ENCODE peak calls at places on chromosomes 6 and 20, in six cellular contexts. One of them, this sample, is unnamed.
A peak's percentile ranks its signal among the peaks of the same experiment; 100 is the strongest.

GRCh38 chr6:64280569-64280968 is 645.0 kb downstream of the PHF3 start:
- DNase-seq in breast epithelium: no peak
- DNase-seq in NAMALWA: peak; percentile 28
- DNase-seq in left ventricle myocardium superior: no peak
- DNase-seq in fibroblast of pulmonary artery: peak; percentile 69
- DNase-seq in GM04504: no peak
- DNase-seq in this sample: no peak

GRCh38 chr6:7673063-7673536 is 52.8 kb upstream of the BMP6 start:
- DNase-seq in fibroblast of pulmonary artery: peak; percentile 42
- DNase-seq in NAMALWA: peak; percentile 83
- DNase-seq in GM04504: no peak
- DNase-seq in breast epithelium: no peak
- DNase-seq in left ventricle myocardium superior: peak; percentile 58
- DNase-seq in this sample: no peak

GRCh38 chr20:23341073-23341472 is 9.5 kb upstream of the NXT1 start:
- DNase-seq in GM04504: no peak
- DNase-seq in left ventricle myocardium superior: no peak
- DNase-seq in NAMALWA: no peak
- DNase-seq in fibroblast of pulmonary artery: no peak
- DNase-seq in breast epithelium: no peak
- DNase-seq in this sample: no peak

GRCh38 chr6:33330736-33331135 is 13.2 kb upstream of the ZBTB22 start:
- DNase-seq in left ventricle myocardium superior: no peak
- DNase-seq in NAMALWA: no peak
- DNase-seq in breast epithelium: no peak
- DNase-seq in fibroblast of pulmonary artery: no peak
- DNase-seq in GM04504: no peak
- DNase-seq in this sample: no peak

GRCh38 chr20:18537651-18538050 is 29.6 kb upstream of the SMIM26 start:
- DNase-seq in fibroblast of pulmonary artery: no peak
- DNase-seq in GM04504: no peak
- DNase-seq in breast epithelium: no peak
- DNase-seq in left ventricle myocardium superior: no peak
- DNase-seq in NAMALWA: no peak
- DNase-seq in this sample: no peak

GRCh38 chr6:137750284-137750683 is 116.8 kb upstream of the TNFAIP3 start:
- DNase-seq in breast epithelium: no peak
- DNase-seq in left ventricle myocardium superior: no peak
- DNase-seq in fibroblast of pulmonary artery: no peak
- DNase-seq in NAMALWA: no peak
- DNase-seq in GM04504: no peak
- DNase-seq in this sample: no peak

GRCh38 chr20:38863024-38863851 is 57.7 kb downstream of the PPP1R16B start:
- DNase-seq in NAMALWA: peak; percentile 80
- DNase-seq in GM04504: no peak
- DNase-seq in left ventricle myocardium superior: no peak
- DNase-seq in fibroblast of pulmonary artery: no peak
- DNase-seq in breast epithelium: no peak
- DNase-seq in this sample: peak; percentile 55

GRCh38 chr20:57560554-57561355 is at the start of gene PCK1:
- DNase-seq in NAMALWA: no peak
- DNase-seq in breast epithelium: no peak
- DNase-seq in left ventricle myocardium superior: peak; percentile 72
- DNase-seq in fibroblast of pulmonary artery: peak; percentile 6
- DNase-seq in GM04504: no peak
- DNase-seq in this sample: no peak

GRCh38 chr20:57258055-57258454 is 8.4 kb downstream of the BMP7 start:
- DNase-seq in breast epithelium: no peak
- DNase-seq in left ventricle myocardium superior: no peak
- DNase-seq in GM04504: no peak
- DNase-seq in NAMALWA: peak; percentile 67
- DNase-seq in fibroblast of pulmonary artery: no peak
- DNase-seq in this sample: no peak

GRCh38 chr6:16821834-16822264 is 60.6 kb upstream of the ATXN1 start:
- DNase-seq in NAMALWA: no peak
- DNase-seq in GM04504: no peak
- DNase-seq in fibroblast of pulmonary artery: no peak
- DNase-seq in left ventricle myocardium superior: no peak
- DNase-seq in breast epithelium: no peak
- DNase-seq in this sample: no peak

GRCh38 chr6:169961772-169962561 is 210.5 kb downstream of the ERMARD start:
- DNase-seq in fibroblast of pulmonary artery: no peak
- DNase-seq in NAMALWA: no peak
- DNase-seq in GM04504: no peak
- DNase-seq in breast epithelium: peak; percentile 50
- DNase-seq in left ventricle myocardium superior: peak; percentile 70
- DNase-seq in this sample: no peak

GRCh38 chr6:41548098-41548840 is 2.1 kb downstream of the FOXP4 start:
- DNase-seq in breast epithelium: no peak
- DNase-seq in fibroblast of pulmonary artery: no peak
- DNase-seq in GM04504: no peak
- DNase-seq in NAMALWA: no peak
- DNase-seq in left ventricle myocardium superior: no peak
- DNase-seq in this sample: peak; percentile 56

GRCh38 chr6:43089467-43089866 is 13.4 kb downstream of the PTK7 start:
- DNase-seq in breast epithelium: no peak
- DNase-seq in NAMALWA: no peak
- DNase-seq in left ventricle myocardium superior: no peak
- DNase-seq in fibroblast of pulmonary artery: no peak
- DNase-seq in GM04504: no peak
- DNase-seq in this sample: no peak

GRCh38 chr20:36197271-36197670 is 39.0 kb upstream of the AAR2 start:
- DNase-seq in GM04504: no peak
- DNase-seq in left ventricle myocardium superior: no peak
- DNase-seq in fibroblast of pulmonary artery: no peak
- DNase-seq in breast epithelium: no peak
- DNase-seq in NAMALWA: no peak
- DNase-seq in this sample: no peak

GRCh38 chr20:56409521-56409920 is 2.5 kb upstream of the CASS4 start:
- DNase-seq in left ventricle myocardium superior: no peak
- DNase-seq in NAMALWA: no peak
- DNase-seq in GM04504: no peak
- DNase-seq in breast epithelium: no peak
- DNase-seq in fibroblast of pulmonary artery: peak; percentile 99
- DNase-seq in this sample: no peak

GRCh38 chr6:22219916-22220315 is 76.9 kb downstream of the PRL start:
- DNase-seq in GM04504: no peak
- DNase-seq in NAMALWA: no peak
- DNase-seq in fibroblast of pulmonary artery: no peak
- DNase-seq in left ventricle myocardium superior: no peak
- DNase-seq in breast epithelium: no peak
- DNase-seq in this sample: no peak

GRCh38 chr20:60053125-60053812 is 95.0 kb downstream of the CDH26 start:
- DNase-seq in left ventricle myocardium superior: no peak
- DNase-seq in breast epithelium: no peak
- DNase-seq in GM04504: no peak
- DNase-seq in NAMALWA: no peak
- DNase-seq in fibroblast of pulmonary artery: no peak
- DNase-seq in this sample: no peak

GRCh38 chr6:141824258-141824795 is 308.4 kb upstream of the GJE1 start:
- DNase-seq in breast epithelium: no peak
- DNase-seq in left ventricle myocardium superior: no peak
- DNase-seq in NAMALWA: no peak
- DNase-seq in fibroblast of pulmonary artery: no peak
- DNase-seq in GM04504: no peak
- DNase-seq in this sample: no peak

GRCh38 chr20:3896302-3896701 is 7.1 kb downstream of the PANK2 start:
- DNase-seq in NAMALWA: no peak
- DNase-seq in breast epithelium: no peak
- DNase-seq in left ventricle myocardium superior: no peak
- DNase-seq in fibroblast of pulmonary artery: peak; percentile 78
- DNase-seq in GM04504: no peak
- DNase-seq in this sample: no peak

GRCh38 chr6:169940554-169941290 is 189.3 kb downstream of the ERMARD start:
- DNase-seq in fibroblast of pulmonary artery: no peak
- DNase-seq in left ventricle myocardium superior: no peak
- DNase-seq in GM04504: no peak
- DNase-seq in breast epithelium: no peak
- DNase-seq in NAMALWA: no peak
- DNase-seq in this sample: no peak

GRCh38 chr6:41201784-41202181 is 834 bp upstream of the TREML2 start:
- DNase-seq in left ventricle myocardium superior: no peak
- DNase-seq in NAMALWA: no peak
- DNase-seq in breast epithelium: no peak
- DNase-seq in GM04504: no peak
- DNase-seq in fibroblast of pulmonary artery: no peak
- DNase-seq in this sample: no peak

GRCh38 chr6:53378208-53378607 is 29.5 kb upstream of the ELOVL5 start:
- DNase-seq in breast epithelium: no peak
- DNase-seq in GM04504: no peak
- DNase-seq in NAMALWA: no peak
- DNase-seq in left ventricle myocardium superior: no peak
- DNase-seq in fibroblast of pulmonary artery: peak; percentile 10
- DNase-seq in this sample: no peak

GRCh38 chr20:931401-931800 is 15.3 kb upstream of the ANGPT4 start:
- DNase-seq in GM04504: no peak
- DNase-seq in breast epithelium: no peak
- DNase-seq in fibroblast of pulmonary artery: no peak
- DNase-seq in NAMALWA: peak; percentile 15
- DNase-seq in left ventricle myocardium superior: no peak
- DNase-seq in this sample: no peak

GRCh38 chr20:8994045-8994444 is 74.8 kb upstream of the PLCB4 start:
- DNase-seq in NAMALWA: no peak
- DNase-seq in breast epithelium: no peak
- DNase-seq in left ventricle myocardium superior: no peak
- DNase-seq in GM04504: no peak
- DNase-seq in fibroblast of pulmonary artery: no peak
- DNase-seq in this sample: no peak

GRCh38 chr6:9732056-9732455 is 682.8 kb downstream of the TFAP2A start:
- DNase-seq in NAMALWA: no peak
- DNase-seq in GM04504: no peak
- DNase-seq in left ventricle myocardium superior: no peak
- DNase-seq in breast epithelium: no peak
- DNase-seq in fibroblast of pulmonary artery: no peak
- DNase-seq in this sample: no peak

GRCh38 chr20:5870462-5871021 is 79.8 kb downstream of the TRMT6 start:
- DNase-seq in NAMALWA: no peak
- DNase-seq in GM04504: no peak
- DNase-seq in fibroblast of pulmonary artery: no peak
- DNase-seq in left ventricle myocardium superior: no peak
- DNase-seq in breast epithelium: no peak
- DNase-seq in this sample: no peak

This sample was measured in stimulated activated CD8-positive, alpha-beta memory T cell treated with anti-CD3 and anti-CD28 coated beads, Interleukin-7, amount 100 ng/mL, for 4 hours.